ENCODE peak calls at places on chromosome 5, in six cellular contexts. N, H, A, L, C and K are unnamed samples.

GRCh38 chr5:175181331-175181730 is 262.7 kb downstream of the DRD1 start:
- DNase-seq in N (no peak), H (no peak), A (no peak), L (no peak), C (no peak), K (no peak)

GRCh38 chr5:38807570-38808461 is 38.0 kb upstream of the OSMR start:
- DNase-seq in N (no peak), H (no peak), A (no peak), L (no peak), C (no peak), K (no peak)

GRCh38 chr5:40680741-40681350 is 1.1 kb downstream of the PTGER4 start:
- DNase-seq in N (no peak), H (no peak), A (no peak), L (peak), C (no peak), K (peak)

GRCh38 chr5:7638456-7638855 is 212.5 kb downstream of the CFAP90 start:
- DNase-seq in N (no peak), H (no peak), A (no peak), L (no peak), C (no peak), K (no peak)

GRCh38 chr5:135349441-135349840 is 49.6 kb downstream of the MACROH2A1 start:
- DNase-seq in N (no peak), H (no peak), A (no peak), L (no peak), C (no peak), K (no peak)

GRCh38 chr5:9785751-9786150 is 155.6 kb upstream of the TAS2R1 start:
- DNase-seq in N (no peak), H (no peak), A (no peak), L (no peak), C (no peak), K (no peak)

GRCh38 chr5:81022688-81023084 is 62.5 kb downstream of the RASGRF2 start:
- DNase-seq in N (no peak), H (no peak), A (no peak), L (no peak), C (no peak), K (no peak)

GRCh38 chr5:124599048-124599973 is 147.1 kb downstream of the ZNF608 start:
- DNase-seq in N (peak), H (no peak), A (peak), L (no peak), C (peak), K (no peak)

GRCh38 chr5:127385936-127386335 is 95.3 kb downstream of the MEGF10 start:
- DNase-seq in N (no peak), H (no peak), A (no peak), L (no peak), C (no peak), K (no peak)

GRCh38 chr5:145787996-145788395 is 47.1 kb downstream of the PRELID2 start:
- DNase-seq in N (no peak), H (no peak), A (no peak), L (no peak), C (no peak), K (no peak)

GRCh38 chr5:125526940-125527339 is 780.5 kb upstream of the ZNF608 start:
- DNase-seq in N (no peak), H (no peak), A (no peak), L (no peak), C (no peak), K (no peak)

GRCh38 chr5:14405706-14406553 is 175.7 kb upstream of the OTULINL start:
- DNase-seq in N (no peak), H (no peak), A (no peak), L (no peak), C (no peak), K (no peak)

GRCh38 chr5:132877938-132878337 is 4.5 kb downstream of the LEAP2 start:
- DNase-seq in N (peak), H (no peak), A (no peak), L (no peak), C (no peak), K (no peak)

GRCh38 chr5:79831381-79831780 is 141.7 kb downstream of the CMYA5 start:
- DNase-seq in N (peak), H (no peak), A (no peak), L (no peak), C (no peak), K (no peak)

GRCh38 chr5:138696501-138696900 is 56.7 kb upstream of the CTNNA1 start:
- DNase-seq in N (no peak), H (no peak), A (peak), L (no peak), C (no peak), K (no peak)

GRCh38 chr5:139415869-139416268 is 12.0 kb upstream of the SPATA24 start:
- DNase-seq in N (no peak), H (no peak), A (no peak), L (no peak), C (no peak), K (no peak)

GRCh38 chr5:115624994-115625393 is 842 bp downstream of the TMED7 start:
- DNase-seq in N (no peak), H (no peak), A (no peak), L (no peak), C (no peak), K (no peak)

GRCh38 chr5:109455598-109456096 is 45.9 kb upstream of the PJA2 start:
- DNase-seq in N (no peak), H (peak), A (peak), L (no peak), C (peak), K (no peak)

GRCh38 chr5:83931969-83932368 is 211.3 kb upstream of the HAPLN1 start:
- DNase-seq in N (no peak), H (no peak), A (no peak), L (no peak), C (no peak), K (no peak)

GRCh38 chr5:79846198-79846521 is 144.9 kb downstream of the MTX3 start:
- DNase-seq in N (no peak), H (no peak), A (no peak), L (no peak), C (no peak), K (no peak)

GRCh38 chr5:16574789-16575785 is 41.7 kb downstream of the RETREG1 start:
- DNase-seq in N (peak), H (peak), A (no peak), L (no peak), C (peak), K (no peak)

DNA sequence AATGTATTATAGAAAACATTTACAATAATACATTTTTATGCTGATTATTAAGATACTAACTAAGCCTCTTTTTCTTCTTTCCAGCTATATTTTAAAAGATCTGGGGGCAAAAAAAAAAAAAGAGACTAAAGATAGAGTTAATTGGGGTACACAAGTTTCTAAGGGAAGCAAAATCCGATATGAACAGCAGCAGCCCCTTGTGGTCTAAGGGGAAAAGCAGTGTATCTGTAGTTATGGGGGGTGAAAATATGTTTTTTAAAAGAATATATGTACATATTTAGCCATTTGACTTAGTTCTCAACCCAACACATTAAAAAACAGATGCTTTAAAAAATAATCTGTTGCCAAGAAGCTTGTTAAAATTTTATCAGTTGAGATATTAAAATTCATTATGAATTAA is 134.3 kb upstream of the POU5F2 start:
- DNase-seq in N (no peak), H (no peak), A (no peak), L (no peak), C (no peak), K (no peak)
- TF ChIP-seq CTCF in N (no peak), H (no peak), A (no peak), L (no peak), C (no peak), K (peak)

GRCh38 chr5:41708604-41708940 is 161.7 kb downstream of the OXCT1 start:
- DNase-seq in N (no peak), H (no peak), A (no peak), L (no peak), C (no peak), K (no peak)

DNA sequence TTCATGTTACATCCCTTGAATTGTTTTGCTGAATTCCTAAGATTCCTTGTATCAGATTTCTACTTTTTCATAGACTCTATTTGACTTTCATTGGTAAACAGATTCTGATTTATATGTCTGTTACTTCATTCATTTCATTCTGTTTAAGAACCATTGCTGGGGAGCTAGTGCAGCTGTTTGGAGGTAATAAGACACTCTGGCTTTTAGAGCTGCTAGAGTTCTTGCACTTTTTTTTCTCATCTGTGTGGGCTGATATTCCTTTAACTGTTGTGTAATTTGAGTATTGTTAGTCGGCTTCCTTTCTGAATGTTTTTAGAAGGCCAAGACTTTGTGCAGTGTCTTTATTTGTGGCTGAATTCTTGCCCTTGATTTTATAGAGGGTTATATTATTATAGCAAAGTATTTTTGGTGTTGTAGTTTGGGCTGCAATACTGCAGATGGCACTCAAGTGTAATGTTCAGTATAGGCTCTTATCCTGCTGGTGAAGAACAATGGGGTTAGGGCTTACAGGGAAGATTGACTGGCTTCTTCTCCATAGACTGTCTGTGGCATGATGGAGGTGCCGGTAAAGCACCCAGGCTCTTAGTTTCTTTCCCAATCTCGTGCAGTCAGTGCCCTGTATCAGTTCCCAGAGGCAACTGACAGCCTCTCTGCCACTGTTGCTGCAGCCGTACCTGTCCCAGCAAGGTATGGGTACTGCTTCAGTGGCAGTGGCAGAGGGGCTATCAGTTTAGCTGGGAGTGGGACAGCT is 162.2 kb downstream of the OXCT1 start:
- DNase-seq in N (no peak), H (no peak), A (peak), L (no peak), C (peak), K (no peak)
- TF ChIP-seq CTCF in N (no peak), H (peak), A (peak), L (no peak), C (peak), K (peak)

GRCh38 chr5:173057062-173057924 is 1.1 kb downstream of the CREBRF start:
- DNase-seq in N (peak), H (peak), A (peak), L (peak), C (peak), K (peak)
- TF ChIP-seq CTCF in N (peak), H (peak), A (no peak), L (peak), C (no peak), K (peak)

GRCh38 chr5:163724305-163724704 is 218.9 kb downstream of the MAT2B start:
- DNase-seq in N (no peak), H (no peak), A (no peak), L (no peak), C (no peak), K (no peak)
- TF ChIP-seq CTCF in N (no peak), H (no peak), A (no peak), L (no peak), C (no peak), K (no peak)

GRCh38 chr5:11494340-11494739 is 409.9 kb downstream of the CTNND2 start:
- DNase-seq in N (no peak), H (no peak), A (no peak), L (no peak), C (no peak), K (no peak)
- TF ChIP-seq CTCF in N (no peak), H (peak), A (peak), L (no peak), C (peak), K (peak)

GRCh38 chr5:58188287-58188651 is 271.6 kb downstream of the PLK2 start:
- DNase-seq in N (peak), H (no peak), A (peak), L (no peak), C (peak), K (no peak)
- TF ChIP-seq CTCF in N (peak), H (no peak), A (peak), L (no peak), C (peak), K (peak)

GRCh38 chr5:24535646-24536045 is 109.1 kb downstream of the CDH10 start:
- DNase-seq in N (no peak), H (no peak), A (no peak), L (no peak), C (no peak), K (no peak)

DNA sequence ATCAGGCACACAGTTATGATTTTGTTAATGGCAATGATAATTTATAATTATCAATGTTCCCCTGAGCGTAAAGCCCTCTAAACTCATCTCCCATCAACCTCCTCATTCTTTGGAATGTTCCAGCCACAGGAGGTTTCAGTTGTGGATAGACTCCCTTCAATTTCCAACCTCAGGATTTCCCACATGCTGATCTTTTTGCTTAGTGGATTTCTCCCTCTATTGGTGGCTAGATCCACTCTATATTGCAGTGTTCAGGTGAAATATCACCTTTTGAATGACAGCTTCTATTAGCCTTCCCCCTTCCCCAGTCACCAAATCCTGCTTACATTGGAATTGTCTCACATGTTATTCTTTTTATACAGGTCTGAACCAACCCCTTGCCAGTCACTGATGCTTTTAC is 113.9 kb downstream of the CDH10 start:
- DNase-seq in N (no peak), H (no peak), A (no peak), L (no peak), C (no peak), K (no peak)
- TF ChIP-seq CTCF in N (no peak), H (no peak), A (peak), L (no peak), C (no peak), K (no peak)

DNA sequence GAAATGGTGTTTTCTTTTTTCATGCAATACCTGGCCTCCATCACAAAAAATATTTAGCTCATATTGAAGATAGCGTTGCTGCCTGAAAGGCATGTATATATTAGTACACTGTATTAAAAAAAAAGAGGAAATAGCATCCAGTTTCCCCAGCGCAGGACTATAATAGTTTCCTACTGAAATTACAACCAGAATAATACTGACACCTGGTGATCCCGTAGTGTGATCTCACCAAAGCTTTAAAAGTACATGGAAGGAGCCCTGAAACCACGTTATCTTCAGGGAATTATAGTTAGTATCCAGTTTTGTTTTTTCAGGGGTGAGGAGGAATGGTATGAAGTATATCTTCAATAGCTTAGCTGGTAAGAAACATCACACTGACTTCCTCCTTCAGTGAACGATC is 264.9 kb downstream of the CD180 start:
- DNase-seq in N (no peak), H (no peak), A (no peak), L (no peak), C (no peak), K (no peak)
- TF ChIP-seq CTCF in N (no peak), H (no peak), A (no peak), L (no peak), C (no peak), K (no peak)